ENCODE peak calls at places on chromosome 22, in ten cellular contexts. One of them, this sample, is unnamed.

GRCh38 chr22:24289138-24289537 is 18.5 kb downstream of the SPECC1L start:
- DNase-seq in non-pigmented ciliary epithelial cell: no peak
- DNase-seq in HL-60: no peak
- DNase-seq in stimulated activated naive CD4-positive, alpha-beta T cell: no peak
- DNase-seq in AG08396: peak
- DNase-seq in BJ: peak
- DNase-seq in activated T-cell treated with anti-CD3 and anti-CD28 coated beads for 1 hour: no peak
- DNase-seq in cardiac fibroblast: peak
- DNase-seq in chondrocyte: no peak
- DNase-seq in stimulated activated CD4-positive, alpha-beta T cell treated with anti-CD3 and anti-CD28 coated beads, Interleukin-4, amount 100 ng/mL, for 4 hours: no peak
- DNase-seq in this sample: peak

GRCh38 chr22:39634530-39635399 is 64.2 kb downstream of the CACNA1I start:
- DNase-seq in chondrocyte: no peak
- DNase-seq in non-pigmented ciliary epithelial cell: peak
- DNase-seq in BJ: peak
- DNase-seq in stimulated activated naive CD4-positive, alpha-beta T cell: no peak
- DNase-seq in activated T-cell treated with anti-CD3 and anti-CD28 coated beads for 1 hour: no peak
- DNase-seq in AG08396: peak
- DNase-seq in stimulated activated CD4-positive, alpha-beta T cell treated with anti-CD3 and anti-CD28 coated beads, Interleukin-4, amount 100 ng/mL, for 4 hours: no peak
- DNase-seq in HL-60: peak
- DNase-seq in cardiac fibroblast: peak
- DNase-seq in this sample: peak

GRCh38 chr22:46436595-46437163 is 100.7 kb downstream of the CELSR1 start:
- DNase-seq in BJ: no peak
- DNase-seq in stimulated activated naive CD4-positive, alpha-beta T cell: no peak
- DNase-seq in non-pigmented ciliary epithelial cell: peak
- DNase-seq in stimulated activated CD4-positive, alpha-beta T cell treated with anti-CD3 and anti-CD28 coated beads, Interleukin-4, amount 100 ng/mL, for 4 hours: no peak
- DNase-seq in cardiac fibroblast: peak
- DNase-seq in chondrocyte: no peak
- DNase-seq in HL-60: no peak
- DNase-seq in activated T-cell treated with anti-CD3 and anti-CD28 coated beads for 1 hour: no peak
- DNase-seq in AG08396: no peak
- DNase-seq in this sample: no peak

GRCh38 chr22:42939941-42940653 is 74.9 kb downstream of the PACSIN2 start:
- DNase-seq in HL-60: no peak
- DNase-seq in chondrocyte: no peak
- DNase-seq in stimulated activated CD4-positive, alpha-beta T cell treated with anti-CD3 and anti-CD28 coated beads, Interleukin-4, amount 100 ng/mL, for 4 hours: no peak
- DNase-seq in activated T-cell treated with anti-CD3 and anti-CD28 coated beads for 1 hour: no peak
- DNase-seq in stimulated activated naive CD4-positive, alpha-beta T cell: no peak
- DNase-seq in BJ: peak
- DNase-seq in non-pigmented ciliary epithelial cell: peak
- DNase-seq in AG08396: peak
- DNase-seq in cardiac fibroblast: peak
- DNase-seq in this sample: peak

GRCh38 chr22:46576556-46577351 is 39.3 kb upstream of the CELSR1 start:
- DNase-seq in stimulated activated naive CD4-positive, alpha-beta T cell: peak
- DNase-seq in BJ: no peak
- DNase-seq in activated T-cell treated with anti-CD3 and anti-CD28 coated beads for 1 hour: peak
- DNase-seq in stimulated activated CD4-positive, alpha-beta T cell treated with anti-CD3 and anti-CD28 coated beads, Interleukin-4, amount 100 ng/mL, for 4 hours: peak
- DNase-seq in AG08396: peak
- DNase-seq in chondrocyte: peak
- DNase-seq in cardiac fibroblast: peak
- DNase-seq in HL-60: no peak
- DNase-seq in non-pigmented ciliary epithelial cell: no peak
- DNase-seq in this sample: peak

GRCh38 chr22:24063986-24064385 is 52.9 kb downstream of the CABIN1 start:
- DNase-seq in activated T-cell treated with anti-CD3 and anti-CD28 coated beads for 1 hour: no peak
- DNase-seq in cardiac fibroblast: no peak
- DNase-seq in HL-60: no peak
- DNase-seq in stimulated activated CD4-positive, alpha-beta T cell treated with anti-CD3 and anti-CD28 coated beads, Interleukin-4, amount 100 ng/mL, for 4 hours: no peak
- DNase-seq in chondrocyte: no peak
- DNase-seq in non-pigmented ciliary epithelial cell: no peak
- DNase-seq in BJ: no peak
- DNase-seq in AG08396: no peak
- DNase-seq in stimulated activated naive CD4-positive, alpha-beta T cell: no peak
- DNase-seq in this sample: no peak

GRCh38 chr22:49093192-49093880 is 734.3 kb downstream of the BRD1 start:
- DNase-seq in stimulated activated naive CD4-positive, alpha-beta T cell: no peak
- DNase-seq in AG08396: no peak
- DNase-seq in cardiac fibroblast: no peak
- DNase-seq in activated T-cell treated with anti-CD3 and anti-CD28 coated beads for 1 hour: no peak
- DNase-seq in HL-60: no peak
- DNase-seq in BJ: no peak
- DNase-seq in chondrocyte: peak
- DNase-seq in non-pigmented ciliary epithelial cell: no peak
- DNase-seq in stimulated activated CD4-positive, alpha-beta T cell treated with anti-CD3 and anti-CD28 coated beads, Interleukin-4, amount 100 ng/mL, for 4 hours: no peak
- DNase-seq in this sample: no peak

GRCh38 chr22:39017596-39018365 is 3.1 kb upstream of the APOBEC3D start:
- DNase-seq in BJ: no peak
- DNase-seq in HL-60: no peak
- DNase-seq in AG08396: no peak
- DNase-seq in cardiac fibroblast: no peak
- DNase-seq in stimulated activated naive CD4-positive, alpha-beta T cell: no peak
- DNase-seq in chondrocyte: no peak
- DNase-seq in stimulated activated CD4-positive, alpha-beta T cell treated with anti-CD3 and anti-CD28 coated beads, Interleukin-4, amount 100 ng/mL, for 4 hours: no peak
- DNase-seq in activated T-cell treated with anti-CD3 and anti-CD28 coated beads for 1 hour: no peak
- DNase-seq in non-pigmented ciliary epithelial cell: no peak
- DNase-seq in this sample: no peak

GRCh38 chr22:50184541-50185383 is 951 bp upstream of the TRABD start:
- DNase-seq in HL-60: no peak
- DNase-seq in stimulated activated CD4-positive, alpha-beta T cell treated with anti-CD3 and anti-CD28 coated beads, Interleukin-4, amount 100 ng/mL, for 4 hours: no peak
- DNase-seq in non-pigmented ciliary epithelial cell: no peak
- DNase-seq in chondrocyte: no peak
- DNase-seq in activated T-cell treated with anti-CD3 and anti-CD28 coated beads for 1 hour: no peak
- DNase-seq in stimulated activated naive CD4-positive, alpha-beta T cell: no peak
- DNase-seq in AG08396: no peak
- DNase-seq in cardiac fibroblast: no peak
- DNase-seq in BJ: no peak
- DNase-seq in this sample: no peak

GRCh38 chr22:19295733-19296132 is 4.2 kb upstream of the CLTCL1 start:
- DNase-seq in non-pigmented ciliary epithelial cell: no peak
- DNase-seq in HL-60: no peak
- DNase-seq in BJ: no peak
- DNase-seq in cardiac fibroblast: no peak
- DNase-seq in activated T-cell treated with anti-CD3 and anti-CD28 coated beads for 1 hour: no peak
- DNase-seq in chondrocyte: no peak
- DNase-seq in AG08396: no peak
- DNase-seq in stimulated activated naive CD4-positive, alpha-beta T cell: no peak
- DNase-seq in stimulated activated CD4-positive, alpha-beta T cell treated with anti-CD3 and anti-CD28 coated beads, Interleukin-4, amount 100 ng/mL, for 4 hours: no peak
- DNase-seq in this sample: no peak

GRCh38 chr22:38717244-38717643 is 11.5 kb downstream of the GTPBP1 start:
- DNase-seq in activated T-cell treated with anti-CD3 and anti-CD28 coated beads for 1 hour: no peak
- DNase-seq in HL-60: no peak
- DNase-seq in non-pigmented ciliary epithelial cell: no peak
- DNase-seq in chondrocyte: no peak
- DNase-seq in stimulated activated CD4-positive, alpha-beta T cell treated with anti-CD3 and anti-CD28 coated beads, Interleukin-4, amount 100 ng/mL, for 4 hours: no peak
- DNase-seq in AG08396: no peak
- DNase-seq in BJ: no peak
- DNase-seq in stimulated activated naive CD4-positive, alpha-beta T cell: no peak
- DNase-seq in cardiac fibroblast: no peak
- DNase-seq in this sample: no peak

GRCh38 chr22:46003271-46004091 is 26.5 kb upstream of the WNT7B start:
- DNase-seq in stimulated activated naive CD4-positive, alpha-beta T cell: no peak
- DNase-seq in cardiac fibroblast: no peak
- DNase-seq in stimulated activated CD4-positive, alpha-beta T cell treated with anti-CD3 and anti-CD28 coated beads, Interleukin-4, amount 100 ng/mL, for 4 hours: no peak
- DNase-seq in non-pigmented ciliary epithelial cell: no peak
- DNase-seq in AG08396: no peak
- DNase-seq in BJ: no peak
- DNase-seq in activated T-cell treated with anti-CD3 and anti-CD28 coated beads for 1 hour: no peak
- DNase-seq in HL-60: no peak
- DNase-seq in chondrocyte: peak
- DNase-seq in this sample: no peak

GRCh38 chr22:46542011-46542985 is 4.9 kb upstream of the CELSR1 start:
- DNase-seq in BJ: no peak
- DNase-seq in stimulated activated CD4-positive, alpha-beta T cell treated with anti-CD3 and anti-CD28 coated beads, Interleukin-4, amount 100 ng/mL, for 4 hours: peak
- DNase-seq in chondrocyte: peak
- DNase-seq in activated T-cell treated with anti-CD3 and anti-CD28 coated beads for 1 hour: peak
- DNase-seq in non-pigmented ciliary epithelial cell: no peak
- DNase-seq in AG08396: peak
- DNase-seq in stimulated activated naive CD4-positive, alpha-beta T cell: peak
- DNase-seq in cardiac fibroblast: peak
- DNase-seq in HL-60: peak
- DNase-seq in this sample: peak

This sample was measured in ACHN.